ENCODE peak calls at places on chromosome 2, in seven cellular contexts. W is NCI-H1417; G is LoVo; C is ELR; E is activated CD4-positive, alpha-beta T cell treated with anti-CD3 and anti-CD28 coated beads, Interleukin-2, amount 50 U/mL, for 1 hour; D is skeletal muscle cell; M is fibroblast of pulmonary artery. Y is an unnamed sample.

GRCh38 chr2:100924520-100925451 is 77.3 kb upstream of the RPL31 start:
- DNase-seq in W (no peak), G (no peak), C (peak; percentile 87), E (peak; percentile 11), D (no peak), M (peak; percentile 89), Y (no peak)

GRCh38 chr2:111072220-111072871 is 48.4 kb upstream of the BCL2L11 start:
- DNase-seq in W (no peak), G (peak; percentile 18), C (peak; percentile 78), E (no peak), D (peak; percentile 47), M (peak; percentile 90), Y (no peak)

GRCh38 chr2:3968736-3969135 is 265.4 kb downstream of the DCDC2C start:
- DNase-seq in W (no peak), G (no peak), C (no peak), E (no peak), D (no peak), M (no peak), Y (no peak)

GRCh38 chr2:68784191-68784590 is 49.6 kb downstream of the ARHGAP25 start:
- DNase-seq in W (no peak), G (no peak), C (no peak), E (no peak), D (no peak), M (no peak), Y (peak; percentile 44)

GRCh38 chr2:105129722-105130232 is 91.9 kb downstream of the MRPS9 start:
- DNase-seq in W (no peak), G (no peak), C (no peak), E (no peak), D (no peak), M (no peak), Y (peak; percentile 56)

GRCh38 chr2:3512086-3512485 is 7.2 kb downstream of the ADI1 start:
- DNase-seq in W (no peak), G (no peak), C (no peak), E (no peak), D (no peak), M (peak; percentile 8), Y (no peak)

GRCh38 chr2:8315766-8316165 is 366.1 kb upstream of the ID2 start:
- DNase-seq in W (no peak), G (no peak), C (no peak), E (no peak), D (no peak), M (no peak), Y (no peak)

GRCh38 chr2:94984964-94985575 is 40.4 kb upstream of the MAL start:
- DNase-seq in W (no peak), G (no peak), C (no peak), E (no peak), D (no peak), M (no peak), Y (peak; percentile 12)

GRCh38 chr2:177430425-177430824 is 37.9 kb downstream of the AGPS start:
- DNase-seq in W (no peak), G (no peak), C (no peak), E (no peak), D (peak; percentile 56), M (peak; percentile 44), Y (no peak)

GRCh38 chr2:23637011-23637778 is 252.2 kb downstream of the KLHL29 start:
- DNase-seq in W (no peak), G (no peak), C (peak; percentile 52), E (no peak), D (peak; percentile 46), M (peak; percentile 86), Y (no peak)

GRCh38 chr2:223815884-223816570 is 21.4 kb downstream of the AP1S3 start:
- DNase-seq in W (no peak), G (no peak), C (no peak), E (no peak), D (no peak), M (peak; percentile 40), Y (no peak)

GRCh38 chr2:218618102-218618860 is 10.6 kb downstream of the PLCD4 start:
- DNase-seq in W (no peak), G (no peak), C (peak; percentile 26), E (no peak), D (no peak), M (no peak), Y (no peak)

GRCh38 chr2:118861242-118861641 is 13.8 kb upstream of the EN1 start:
- DNase-seq in W (no peak), G (no peak), C (no peak), E (no peak), D (no peak), M (no peak), Y (no peak)

GRCh38 chr2:1740714-1741584 is 3.4 kb downstream of the PXDN start:
- DNase-seq in W (no peak), G (no peak), C (no peak), E (no peak), D (no peak), M (no peak), Y (no peak)

GRCh38 chr2:216257089-216257488 is 115.2 kb downstream of the MARCHF4 start:
- DNase-seq in W (no peak), G (no peak), C (no peak), E (no peak), D (no peak), M (no peak), Y (no peak)

GRCh38 chr2:144516981-144517824 is 2.7 kb downstream of the ZEB2 start:
- DNase-seq in W (peak; percentile 58), G (no peak), C (peak; percentile 98), E (no peak), D (peak; percentile 89), M (peak; percentile 96), Y (peak; percentile 55)

GRCh38 chr2:40625849-40626248 is 174.0 kb upstream of the SLC8A1 start:
- DNase-seq in W (no peak), G (no peak), C (peak; percentile 90), E (no peak), D (peak; percentile 55), M (peak; percentile 56), Y (no peak)

GRCh38 chr2:178491612-178492011 is 11.4 kb downstream of the PLEKHA3 start:
- DNase-seq in W (no peak), G (no peak), C (no peak), E (no peak), D (no peak), M (no peak), Y (no peak)

GRCh38 chr2:46534589-46534988 is 55.2 kb downstream of the TMEM247 start:
- DNase-seq in W (no peak), G (no peak), C (no peak), E (no peak), D (no peak), M (no peak), Y (peak; percentile 76)